ENCODE peak calls at places on chromosome 16, in four cellular contexts. J, S, Y and E are unnamed samples.

GRCh38 chr16:86508947-86509758 is 1.2 kb upstream of the FOXF1 start:
- DNase-seq in J (peak), S (no peak), Y (no peak), E (peak)

GRCh38 chr16:47848481-47849109 is 307.2 kb downstream of the ABCC12 start:
- DNase-seq in J (no peak), S (no peak), Y (no peak), E (no peak)

GRCh38 chr16:64136743-64137142 is 985.1 kb downstream of the CDH11 start:
- DNase-seq in J (no peak), S (no peak), Y (no peak), E (no peak)

GRCh38 chr16:54442864-54443263 is 156.3 kb upstream of the IRX3 start:
- DNase-seq in J (no peak), S (no peak), Y (no peak), E (no peak)

GRCh38 chr16:20879175-20880053 is 20.7 kb downstream of the DCUN1D3 start:
- DNase-seq in J (no peak), S (no peak), Y (no peak), E (no peak)

GRCh38 chr16:79610771-79611170 is 10.2 kb upstream of the MAF start:
- DNase-seq in J (no peak), S (no peak), Y (no peak), E (no peak)

GRCh38 chr16:71441348-71441781 is 489 bp downstream of the TLE7 start:
- DNase-seq in J (no peak), S (no peak), Y (peak), E (no peak)

GRCh38 chr16:50644245-50644644 is 36.9 kb downstream of the SNX20 start:
- DNase-seq in J (no peak), S (no peak), Y (no peak), E (no peak)

GRCh38 chr16:4176794-4177438 is 60.7 kb upstream of the ADCY9 start:
- DNase-seq in J (no peak), S (no peak), Y (no peak), E (no peak)

GRCh38 chr16:72066747-72067146 is 3.7 kb downstream of the HPR start:
- DNase-seq in J (peak), S (no peak), Y (no peak), E (no peak)

GRCh38 chr16:68434654-68435210 is 13.6 kb downstream of the SMPD3 start:
- DNase-seq in J (no peak), S (no peak), Y (no peak), E (no peak)

GRCh38 chr16:81137754-81138153 is 41.6 kb upstream of the GCSH start:
- DNase-seq in J (no peak), S (no peak), Y (no peak), E (no peak)

GRCh38 chr16:80622007-80622406 is 81.2 kb downstream of the DYNLRB2 start:
- DNase-seq in J (no peak), S (no peak), Y (no peak), E (no peak)